ENCODE peak calls at places on chromosome 11, in six cellular contexts. A is adrenal gland; O is suprapubic skin; K is CD8-positive, alpha-beta T cell; J is HCT116; P is right cardiac atrium. F is an unnamed sample.

GRCh38 chr11:130549393-130549999 is 101.1 kb downstream of the ADAMTS15 start:
- DNase-seq in A (no peak), J (no peak), O (no peak), K (no peak), P (no peak), F (no peak)

GRCh38 chr11:47578524-47579460 is at the start of the genes KBTBD4 and NDUFS3:
- DNase-seq in J (peak), P (peak), A (peak), K (peak), O (peak), F (peak)

GRCh38 chr11:121931748-121932352 is 184.2 kb downstream of the BLID start:
- DNase-seq in A (no peak), O (no peak), J (no peak), K (no peak), P (no peak), F (no peak)

GRCh38 chr11:93330446-93330984 is at the start of gene DEUP1:
- DNase-seq in P (peak), O (no peak), K (no peak), A (peak), J (no peak), F (peak)

GRCh38 chr11:19766810-19767209 is 54.2 kb downstream of the NAV2 start:
- DNase-seq in J (no peak), O (no peak), A (no peak), K (no peak), P (peak), F (no peak)

GRCh38 chr11:108364159-108364558 is 103.2 kb downstream of the C11orf65 start:
- DNase-seq in O (no peak), K (no peak), J (no peak), A (no peak), P (no peak), F (no peak)

GRCh38 chr11:108322666-108323065 is 99.8 kb downstream of the ATM start:
- DNase-seq in J (no peak), O (no peak), K (no peak), A (no peak), P (no peak), F (no peak)

GRCh38 chr11:132312616-132313210 is 942.3 kb downstream of the NTM start:
- DNase-seq in P (no peak), J (no peak), A (no peak), O (no peak), K (no peak), F (peak)

GRCh38 chr11:104918113-104918824 is 20.0 kb upstream of the CASP12 start:
- DNase-seq in J (no peak), P (no peak), A (no peak), O (no peak), K (no peak), F (no peak)

DNA sequence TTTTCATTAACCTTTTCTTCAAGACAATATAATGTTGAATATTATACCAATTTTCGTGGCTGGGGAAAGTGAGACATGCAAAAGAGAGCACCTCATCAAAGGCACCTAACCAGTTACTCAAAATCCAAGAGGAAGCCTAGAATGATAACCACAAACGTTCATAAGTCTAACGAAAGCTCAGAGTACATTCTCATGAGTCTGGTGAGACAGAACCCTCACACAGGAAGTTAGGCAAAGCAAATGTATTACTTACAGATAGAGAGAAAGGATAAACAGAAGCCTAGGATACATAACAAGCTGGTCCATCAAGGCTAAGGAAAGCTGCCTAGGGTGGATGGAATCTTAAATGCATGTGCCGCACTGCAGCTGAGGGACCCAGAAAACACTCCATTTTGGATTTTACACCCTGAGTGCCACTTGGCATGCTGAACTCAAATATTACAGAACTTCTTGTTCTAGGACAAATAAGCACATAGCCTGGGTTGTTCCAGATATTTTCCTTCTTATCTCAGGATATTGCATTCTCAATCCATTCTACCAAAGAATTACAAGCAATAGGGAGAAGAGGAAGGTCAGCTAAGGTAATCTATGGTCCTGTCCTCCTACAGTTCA is 112.3 kb upstream of the ANO3 start:
- DNase-seq in P (peak), K (no peak), A (no peak), J (no peak), O (no peak), F (no peak)
- H3K27ac ChIP-seq in P (no peak), K (no peak), A (no peak), J (no peak), O (peak), F (no peak)

DNA sequence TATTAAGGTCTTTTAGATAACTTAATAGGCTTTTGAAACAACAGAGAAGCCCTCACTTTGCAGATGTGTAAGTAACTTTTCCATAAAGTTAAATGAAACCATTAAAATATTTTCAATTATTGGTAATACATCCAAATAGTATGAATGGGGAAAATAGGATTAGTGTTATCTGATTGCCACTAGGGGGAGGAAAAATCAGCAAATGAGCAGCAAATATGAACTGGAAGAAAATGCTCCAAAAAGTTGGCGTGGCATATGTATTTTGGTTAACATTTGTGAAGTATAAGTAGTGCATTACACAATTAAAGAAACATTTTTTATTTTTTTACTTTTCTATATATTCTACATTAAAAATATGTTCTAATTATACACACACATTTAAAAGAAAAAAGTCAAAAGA is 259.8 kb upstream of the ANO5 start:
- DNase-seq in O (no peak), J (no peak), K (no peak), P (no peak), A (no peak), F (no peak)
- H3K27ac ChIP-seq in O (no peak), J (no peak), K (no peak), P (no peak), A (no peak), F (no peak)

GRCh38 chr11:61155312-61155711 is 5.9 kb downstream of the VPS37C start:
- DNase-seq in O (no peak), K (no peak), A (no peak), J (no peak), P (no peak), F (no peak)

GRCh38 chr11:61151545-61152252 is 9.5 kb downstream of the VPS37C start:
- DNase-seq in P (no peak), K (no peak), O (no peak), J (no peak), A (no peak), F (no peak)

GRCh38 chr11:61154528-61154927 is 6.7 kb downstream of the VPS37C start:
- DNase-seq in J (no peak), A (no peak), O (no peak), K (no peak), P (no peak), F (no peak)

GRCh38 chr11:61152816-61153592 is 8.2 kb downstream of the VPS37C start:
- DNase-seq in O (no peak), A (no peak), J (no peak), P (no peak), K (no peak), F (no peak)

DNA sequence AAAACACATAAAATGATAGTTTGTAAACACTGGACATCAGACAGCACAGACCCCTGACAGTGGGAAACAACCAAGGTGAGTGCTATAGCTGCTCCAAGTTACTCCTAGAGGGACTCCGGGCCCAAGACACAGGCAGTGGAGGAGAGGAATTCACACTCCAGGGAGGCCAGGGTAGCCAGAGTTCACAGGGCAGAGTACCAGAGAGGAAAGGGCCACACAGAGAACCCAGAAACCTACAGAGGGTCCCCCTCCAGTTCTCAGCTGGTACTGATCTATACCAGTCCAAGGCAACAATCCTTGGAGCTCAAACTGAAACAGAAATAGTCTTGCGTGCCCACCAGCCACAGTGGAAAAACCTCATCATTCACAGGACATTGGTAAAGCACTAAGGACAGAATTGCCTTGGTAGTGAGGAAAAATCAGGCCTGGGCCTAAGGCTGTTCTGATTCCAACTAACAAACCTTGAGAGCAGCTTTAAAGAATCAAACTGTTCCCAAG is 7.6 kb downstream of the VPS37C start:
- DNase-seq in O (no peak), P (no peak), A (no peak), J (no peak), K (no peak), F (no peak)
- H3K27ac ChIP-seq in O (peak), P (peak), A (no peak), J (peak), K (no peak), F (peak)

GRCh38 chr11:74318241-74318932 is 6.9 kb upstream of the P4HA3 start:
- DNase-seq in A (no peak), O (no peak), K (no peak), J (no peak), P (no peak), F (no peak)
- H3K27ac ChIP-seq in A (no peak), O (no peak), K (no peak), J (no peak), P (no peak), F (no peak)

GRCh38 chr11:114025329-114025907 is 34.1 kb upstream of the ZBTB16 start:
- DNase-seq in K (no peak), P (no peak), O (no peak), J (no peak), A (no peak), F (no peak)
- H3K27ac ChIP-seq in K (no peak), P (no peak), O (no peak), J (no peak), A (no peak), F (no peak)

F was measured in thyroid gland.